ENCODE peak calls at places on chromosomes 7 and 10, in seven cellular contexts. X is Peyer's patch; S is astrocyte; J is CD8-positive, alpha-beta T cell; D is fibroblast of the aortic adventitia; V is left lung; P is GM20000. L is an unnamed sample.

GRCh38 chr7:159004411-159004810 is 140.3 kb downstream of the VIPR2 start:
- DNase-seq in V (no peak), P (no peak), J (no peak), X (no peak), S (no peak), D (no peak), L (no peak)

GRCh38 chr10:63717089-63717715 is 196.0 kb downstream of the REEP3 start:
- DNase-seq in P (no peak), V (no peak), D (no peak), J (no peak), S (no peak), X (no peak), L (no peak)

GRCh38 chr10:95134490-95134889 is 59.5 kb upstream of the ACSM6 start:
- DNase-seq in X (no peak), V (no peak), D (no peak), P (no peak), S (no peak), J (no peak), L (no peak)

GRCh38 chr7:150876817-150877526 is 24.7 kb downstream of the AOC1 start:
- DNase-seq in V (no peak), X (peak; percentile 78), P (peak; percentile 68), S (peak; percentile 56), J (peak; percentile 15), D (peak; percentile 47), L (peak; percentile 54)

GRCh38 chr7:12929416-12930140 is 242.1 kb downstream of the ARL4A start:
- DNase-seq in J (no peak), P (no peak), D (peak; percentile 82), V (no peak), X (no peak), S (peak; percentile 20), L (no peak)

GRCh38 chr10:109393425-109393824 is 529.9 kb downstream of the XPNPEP1 start:
- DNase-seq in J (no peak), X (no peak), V (no peak), D (no peak), S (no peak), P (no peak), L (no peak)

GRCh38 chr7:7051221-7051877 is 131.0 kb upstream of the C1GALT1 start:
- DNase-seq in J (no peak), P (peak; percentile 23), S (no peak), D (peak; percentile 2), X (peak; percentile 53), V (no peak), L (no peak)

GRCh38 chr7:24572421-24573007 is 738 bp upstream of the PALS2 start:
- DNase-seq in P (peak; percentile 45), S (peak; percentile 53), X (peak; percentile 53), D (peak; percentile 52), J (peak; percentile 15), V (peak; percentile 37), L (peak; percentile 14)

GRCh38 chr10:19488592-19489280 is 327.5 kb upstream of the PLXDC2 start:
- DNase-seq in P (no peak), D (peak; percentile 25), V (peak; percentile 83), X (peak; percentile 47), S (no peak), J (no peak), L (peak; percentile 62)

GRCh38 chr10:29841724-29842649 is 207.2 kb upstream of the SVIL start:
- DNase-seq in V (no peak), P (no peak), X (no peak), D (no peak), J (no peak), S (peak; percentile 61), L (peak; percentile 4)

GRCh38 chr10:57891201-57892006 is 376.3 kb downstream of the IPMK start:
- DNase-seq in P (no peak), J (no peak), X (peak; percentile 63), V (no peak), S (no peak), D (no peak), L (no peak)

GRCh38 chr10:97089209-97089865 is 96.4 kb downstream of the SLIT1 start:
- DNase-seq in V (no peak), D (no peak), X (no peak), J (no peak), S (no peak), P (no peak), L (no peak)

GRCh38 chr10:113992601-113993011 is 51.1 kb upstream of the ADRB1 start:
- DNase-seq in V (no peak), J (no peak), D (peak; percentile 11), X (no peak), P (no peak), S (no peak), L (no peak)

GRCh38 chr10:51260376-51260775 is 186.1 kb downstream of the PRKG1 start:
- DNase-seq in D (no peak), X (no peak), V (no peak), S (no peak), P (no peak), J (no peak), L (no peak)

GRCh38 chr10:120012566-120012965 is 120.0 kb downstream of the SEC23IP start:
- DNase-seq in S (peak; percentile 73), J (no peak), D (no peak), P (no peak), V (no peak), X (no peak), L (no peak)

GRCh38 chr10:123359539-123359938 is 205.3 kb downstream of the BUB3 start:
- DNase-seq in P (peak; percentile 22), X (no peak), V (no peak), D (no peak), J (no peak), S (no peak), L (no peak)

GRCh38 chr7:11911900-11912299 is 79.9 kb upstream of the THSD7A start:
- DNase-seq in D (no peak), P (no peak), J (no peak), V (no peak), X (no peak), S (no peak), L (no peak)

GRCh38 chr7:136405931-136406777 is 429.0 kb upstream of the MTPN start:
- DNase-seq in S (peak; percentile 35), P (peak; percentile 52), J (peak; percentile 3), D (peak; percentile 67), X (no peak), V (no peak), L (peak; percentile 50)

GRCh38 chr7:158244430-158244829 is 343.2 kb downstream of the PTPRN2 start:
- DNase-seq in P (no peak), X (no peak), S (no peak), D (no peak), J (no peak), V (no peak), L (no peak)

GRCh38 chr10:132376394-132376851 is 20.6 kb upstream of the PWWP2B start:
- DNase-seq in X (peak; percentile 34), V (peak; percentile 72), D (no peak), S (no peak), P (no peak), J (no peak), L (no peak)

GRCh38 chr10:85995791-85996190 is 370.8 kb downstream of the GRID1 start:
- DNase-seq in J (no peak), P (peak; percentile 36), S (no peak), V (no peak), D (no peak), X (no peak), L (no peak)

GRCh38 chr7:19369806-19370205 is 224.6 kb upstream of the FERD3L start:
- DNase-seq in J (no peak), D (no peak), S (no peak), V (no peak), P (no peak), X (no peak), L (no peak)

GRCh38 chr7:131302876-131303707 is 24.6 kb upstream of the MKLN1 start:
- DNase-seq in J (no peak), S (no peak), P (peak; percentile 39), V (no peak), X (peak; percentile 64), D (peak; percentile 62), L (no peak)

GRCh38 chr7:150451097-150451793 is 815 bp downstream of the GIMAP8 start:
- DNase-seq in S (no peak), D (no peak), P (peak; percentile 45), J (peak; percentile 75), V (peak; percentile 89), X (peak; percentile 86), L (no peak)

GRCh38 chr10:129911451-129912160 is 52.5 kb downstream of the EBF3 start:
- DNase-seq in V (peak; percentile 55), J (no peak), X (no peak), S (no peak), D (no peak), P (no peak), L (no peak)

GRCh38 chr10:129910861-129911260 is 53.2 kb downstream of the EBF3 start:
- DNase-seq in V (peak; percentile 50), D (no peak), P (no peak), X (no peak), S (no peak), J (no peak), L (no peak)

GRCh38 chr10:129908406-129908805 is 55.7 kb downstream of the EBF3 start:
- DNase-seq in S (no peak), J (no peak), P (no peak), V (peak; percentile 44), X (no peak), D (no peak), L (no peak)

GRCh38 chr10:129909531-129910286 is 54.4 kb downstream of the EBF3 start:
- DNase-seq in X (peak; percentile 19), P (no peak), D (no peak), V (peak; percentile 69), J (no peak), S (no peak), L (no peak)

DNA sequence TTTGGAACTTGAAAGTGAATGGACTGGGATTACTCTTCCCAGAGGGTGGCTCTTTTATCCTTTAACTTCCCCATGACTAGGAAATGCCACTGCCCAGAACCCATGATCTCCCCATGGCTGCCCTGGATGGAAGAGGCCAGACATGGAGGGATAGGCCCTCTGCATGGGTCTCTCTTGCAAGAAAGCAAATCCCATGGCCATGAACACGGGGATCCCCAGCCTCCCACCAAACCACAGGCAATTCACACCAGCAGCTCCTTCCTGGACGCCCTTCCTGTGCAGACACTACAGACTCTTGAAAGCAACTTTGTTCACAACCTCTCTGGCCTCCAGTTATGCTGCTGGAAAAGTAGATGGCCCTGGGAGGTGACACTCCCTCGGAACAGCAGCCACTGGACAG is 55.0 kb downstream of the EBF3 start:
- DNase-seq in V (no peak), P (no peak), D (no peak), S (no peak), J (no peak), X (peak; percentile 19), L (no peak)
- TF ChIP-seq CTCF in V (no peak), P (no peak), D (no peak), S (no peak), J (no peak), X (no peak), L (no peak)

GRCh38 chr7:105531797-105532671 is at the start of gene RINT1:
- DNase-seq in D (peak; percentile 89), J (peak; percentile 85), V (peak; percentile 99), S (peak; percentile 83), P (peak; percentile 87), X (peak; percentile 96), L (peak; percentile 93)
- TF ChIP-seq CTCF in D (peak; percentile 82), J (peak; percentile 57), V (peak; percentile 51), S (peak; percentile 66), P (peak; percentile 96), X (peak; percentile 50), L (peak; percentile 77)

GRCh38 chr7:42035205-42035604 is 201.8 kb downstream of the GLI3 start:
- DNase-seq in J (no peak), D (peak; percentile 59), S (no peak), X (no peak), V (no peak), P (no peak), L (no peak)
- TF ChIP-seq CTCF in J (no peak), D (no peak), S (no peak), X (no peak), V (no peak), P (no peak), L (no peak)

GRCh38 chr10:76697923-76698322 is 939.7 kb downstream of the KCNMA1 start:
- DNase-seq in J (no peak), X (no peak), S (no peak), V (no peak), D (no peak), P (no peak), L (no peak)
- TF ChIP-seq CTCF in J (no peak), X (no peak), S (no peak), V (no peak), D (no peak), P (no peak), L (no peak)